ENCODE peak calls at places on chromosomes 3 and 15, in five cellular contexts. K is mammary epithelial cell; I is CD4-positive, alpha-beta memory T cell; Q is H9; D is A549. J is an unnamed sample.

GRCh38 chr3:73508330-73508954 is 116.3 kb downstream of the PDZRN3 start:
- DNase-seq in K (peak), I (no peak), Q (peak), D (peak), J (no peak)

GRCh38 chr3:32399030-32399620 is 7.5 kb downstream of the CMTM7 start:
- DNase-seq in K (peak), I (peak), Q (no peak), D (peak), J (no peak)

GRCh38 chr3:198028718-198029117 is 68.7 kb downstream of the LMLN start:
- DNase-seq in K (peak), I (no peak), Q (no peak), D (no peak), J (no peak)

GRCh38 chr3:105719791-105720190 is 149.0 kb downstream of the CBLB start:
- DNase-seq in K (peak), I (no peak), Q (no peak), D (no peak), J (peak)

GRCh38 chr3:16066975-16067374 is 107.5 kb upstream of the GALNT15 start:
- DNase-seq in K (peak), I (no peak), Q (no peak), D (no peak), J (no peak)

GRCh38 chr3:377158-377561 is 180.6 kb downstream of the CHL1 start:
- DNase-seq in K (peak), I (no peak), Q (no peak), D (peak), J (no peak)

GRCh38 chr3:14836049-14836468 is 17.3 kb downstream of the FGD5 start:
- DNase-seq in K (no peak), I (no peak), Q (no peak), D (no peak), J (no peak)

GRCh38 chr15:60021589-60022378 is 17.7 kb downstream of the FOXB1 start:
- DNase-seq in K (peak), I (no peak), Q (no peak), D (no peak), J (peak)

GRCh38 chr3:195044411-195044810 is 226.5 kb downstream of the XXYLT1 start:
- DNase-seq in K (no peak), I (no peak), Q (no peak), D (no peak), J (no peak)

GRCh38 chr15:80031841-80032240 is 27.6 kb upstream of the ZFAND6 start:
- DNase-seq in K (peak), I (no peak), Q (no peak), D (no peak), J (peak)
- H3K27ac ChIP-seq in K (no peak), I (no peak), Q (no peak), D (peak), J (peak)

GRCh38 chr3:9770276-9770812 is 597 bp upstream of the CAMK1 start:
- DNase-seq in K (no peak), I (no peak), Q (no peak), D (no peak), J (no peak)
- H3K27ac ChIP-seq in K (no peak), I (no peak), Q (no peak), D (peak), J (no peak)

DNA sequence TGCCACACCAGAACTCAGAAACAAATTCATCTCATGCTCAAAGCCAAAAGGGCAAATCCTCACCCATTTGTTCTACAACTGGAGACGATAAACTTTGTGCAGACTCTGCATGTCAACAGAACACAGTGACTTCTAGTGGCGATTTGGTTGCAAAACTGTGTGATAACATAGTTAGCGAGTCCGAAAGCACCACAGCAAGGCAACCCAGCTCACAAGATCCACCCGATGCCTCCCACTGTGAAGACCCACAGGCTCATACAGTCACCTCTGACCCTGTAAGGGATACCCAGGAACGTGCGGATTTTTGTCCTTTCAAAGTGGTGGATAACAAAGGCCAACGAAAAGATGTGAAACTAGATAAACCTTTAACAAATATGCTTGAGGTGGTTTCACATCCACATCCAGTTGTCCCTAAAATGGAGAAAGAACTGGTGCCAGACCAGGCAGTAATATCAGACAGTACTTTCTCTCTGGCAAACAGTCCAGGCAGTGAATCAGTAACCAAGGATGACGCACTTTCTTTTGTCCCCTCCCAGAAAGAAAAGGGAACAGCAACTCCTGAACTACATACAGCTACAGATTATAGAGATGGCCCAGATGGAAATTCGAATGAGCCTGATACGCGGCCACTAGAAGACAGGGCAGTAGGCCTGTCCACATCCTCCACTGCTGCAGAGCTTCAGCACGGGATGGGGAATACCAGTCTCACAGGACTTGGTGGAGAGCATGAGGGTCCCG is 199.7 kb downstream of the AKAP13 start:
- DNase-seq in K (no peak), I (no peak), Q (no peak), D (peak), J (no peak)
- H3K27ac ChIP-seq in K (no peak), I (peak), Q (no peak), D (peak), J (peak)

GRCh38 chr15:67743558-67743957 is 81.8 kb upstream of the SKOR1 start:
- DNase-seq in K (no peak), I (no peak), Q (no peak), D (no peak), J (no peak)

GRCh38 chr15:67744331-67745058 is 80.8 kb upstream of the SKOR1 start:
- DNase-seq in K (no peak), I (no peak), Q (no peak), D (no peak), J (no peak)

GRCh38 chr15:67746450-67746849 is 78.9 kb upstream of the SKOR1 start:
- DNase-seq in K (peak), I (no peak), Q (no peak), D (no peak), J (peak)

GRCh38 chr15:67746022-67746421 is 79.3 kb upstream of the SKOR1 start:
- DNase-seq in K (peak), I (no peak), Q (no peak), D (no peak), J (no peak)

DNA sequence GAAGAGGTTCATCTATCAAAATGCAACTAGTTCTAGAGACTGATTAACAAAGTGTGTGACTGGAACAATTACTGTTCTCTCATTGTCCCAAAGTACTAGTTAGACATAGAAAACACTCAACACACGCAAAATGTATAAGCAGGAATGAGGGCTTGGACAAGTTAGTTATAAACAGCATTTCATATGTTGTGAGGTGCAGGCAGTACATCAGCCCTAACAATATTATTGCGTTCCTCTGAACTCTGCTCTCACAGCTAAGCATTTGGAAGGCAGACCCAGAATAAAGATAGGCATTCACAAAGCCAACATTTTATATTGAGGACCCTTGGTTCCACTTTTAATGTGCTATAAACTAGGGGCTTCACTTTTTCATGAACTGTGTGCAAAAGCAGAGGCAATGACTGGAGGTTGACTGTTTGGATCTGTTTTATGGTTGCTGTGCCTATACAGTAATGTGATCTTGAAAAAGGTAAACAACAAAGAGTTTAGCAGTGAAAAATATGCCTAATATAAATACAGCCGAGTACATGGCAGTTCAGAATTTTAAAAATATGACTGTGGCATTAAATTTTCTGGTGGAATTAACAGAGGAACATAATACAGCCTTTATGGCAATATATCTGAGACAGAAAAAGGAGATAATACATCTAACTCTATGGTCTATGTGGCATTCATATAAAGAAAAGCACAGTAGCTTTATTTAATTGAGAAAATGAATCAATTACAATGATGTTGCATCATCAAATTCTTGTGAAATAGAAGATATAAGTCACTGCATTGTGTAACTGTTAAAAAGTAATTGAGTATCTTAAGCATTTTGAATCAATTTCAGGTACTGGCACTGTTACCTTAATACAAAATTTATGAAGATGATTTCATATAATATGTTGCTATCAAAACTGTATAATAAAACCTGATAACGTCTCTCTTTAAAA is 80.0 kb upstream of the SKOR1 start:
- DNase-seq in K (peak), I (no peak), Q (no peak), D (no peak), J (no peak)
- H3K27ac ChIP-seq in K (peak), I (no peak), Q (no peak), D (peak), J (peak)

DNA sequence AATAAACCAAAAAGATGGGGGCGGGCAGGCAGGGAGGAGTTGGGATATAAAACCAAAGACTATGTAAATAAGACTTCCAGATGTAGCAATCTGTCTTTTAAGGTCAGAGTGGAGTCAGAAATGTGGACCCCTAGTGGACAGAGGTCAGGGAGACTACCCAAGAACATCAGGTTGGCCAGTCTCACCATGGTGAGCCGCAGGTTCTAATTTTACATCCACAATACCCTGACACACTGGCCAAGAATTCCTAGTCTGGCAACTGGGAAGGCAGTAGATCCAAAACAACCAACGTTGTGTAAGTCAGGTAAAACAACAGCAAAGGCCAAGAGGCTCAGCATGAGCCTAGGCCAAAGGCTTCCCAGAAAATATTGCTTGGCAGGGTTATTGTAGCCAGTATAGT is 203.4 kb downstream of the FOXP1 start:
- DNase-seq in K (no peak), I (no peak), Q (no peak), D (peak), J (no peak)
- H3K27ac ChIP-seq in K (no peak), I (no peak), Q (no peak), D (no peak), J (no peak)

GRCh38 chr15:38622317-38622716 is 57.7 kb upstream of the RASGRP1 start:
- DNase-seq in K (no peak), I (no peak), Q (no peak), D (no peak), J (no peak)
- H3K27ac ChIP-seq in K (no peak), I (no peak), Q (no peak), D (no peak), J (no peak)

GRCh38 chr3:46542801-46543201 is 23.3 kb downstream of the LRRC2 start:
- DNase-seq in K (no peak), I (no peak), Q (no peak), D (no peak), J (no peak)

GRCh38 chr3:46546896-46547440 is 19.1 kb downstream of the LRRC2 start:
- DNase-seq in K (no peak), I (no peak), Q (no peak), D (no peak), J (no peak)

GRCh38 chr3:46545695-46546630 is 20.1 kb downstream of the LRRC2 start:
- DNase-seq in K (no peak), I (no peak), Q (no peak), D (no peak), J (no peak)

GRCh38 chr3:46542344-46542743 is 23.8 kb downstream of the LRRC2 start:
- DNase-seq in K (no peak), I (no peak), Q (no peak), D (no peak), J (no peak)

DNA sequence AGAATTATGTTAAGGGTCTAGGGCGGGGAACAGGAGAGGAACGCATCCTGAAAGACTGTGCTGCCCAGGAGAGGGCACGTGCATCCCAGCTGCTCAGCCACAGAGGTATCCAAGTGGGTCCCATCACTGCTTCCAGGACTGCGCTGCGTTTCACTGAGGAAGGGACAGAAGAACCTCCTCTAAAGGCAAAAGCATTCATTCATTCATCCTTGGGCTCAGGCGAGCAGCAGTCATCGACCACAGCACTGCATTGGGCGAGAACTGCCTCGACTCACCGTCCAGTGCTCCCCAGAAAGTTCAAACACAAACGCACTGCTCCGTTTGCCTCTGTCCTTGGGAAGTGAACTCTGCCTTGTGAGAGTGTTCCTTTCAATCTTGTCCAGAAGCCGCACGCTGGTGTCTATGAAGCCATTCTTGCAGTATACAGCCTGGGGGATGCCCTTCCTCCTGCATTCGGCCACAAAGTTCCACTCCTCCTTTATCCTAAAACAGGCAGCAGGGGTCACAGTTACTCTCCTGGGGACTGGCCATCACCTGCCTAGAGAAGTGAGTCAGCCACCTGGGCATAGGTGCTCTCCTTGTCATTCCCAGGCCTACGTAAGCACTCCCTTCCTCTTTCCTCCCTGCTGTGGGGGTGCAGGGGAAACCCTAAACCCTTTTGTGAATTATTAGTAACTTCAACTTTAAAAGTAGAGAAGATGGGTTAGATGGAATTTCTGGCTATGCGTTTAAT is 21.2 kb downstream of the LRRC2 start:
- DNase-seq in K (peak), I (no peak), Q (peak), D (no peak), J (no peak)
- H3K27ac ChIP-seq in K (no peak), I (no peak), Q (no peak), D (no peak), J (no peak)

DNA sequence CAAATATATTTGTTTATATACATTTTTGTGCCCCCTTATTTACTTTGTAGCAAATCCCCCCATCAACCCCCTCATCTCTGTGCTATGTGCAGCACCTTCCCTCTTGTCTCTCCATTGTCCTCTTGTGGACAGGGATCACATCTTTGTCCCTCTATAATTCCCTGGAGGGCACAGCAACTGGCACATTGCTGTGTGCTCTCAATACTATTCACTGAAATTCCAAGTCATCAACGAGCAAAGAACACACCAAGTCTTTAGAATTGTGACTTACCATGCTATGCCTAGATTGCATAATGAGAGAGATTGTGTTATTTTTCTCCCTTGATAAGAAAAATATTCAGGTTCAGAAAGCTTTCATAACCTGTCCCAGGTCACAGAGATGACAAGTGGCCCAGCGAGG is 54.6 kb upstream of the ACAN start:
- DNase-seq in K (no peak), I (no peak), Q (no peak), D (no peak), J (no peak)
- H3K27ac ChIP-seq in K (no peak), I (no peak), Q (no peak), D (no peak), J (no peak)